ENCODE peak calls at places on chromosome 11, in four cellular contexts. F is K562, Q is GM12878, L is HepG2. J is an unnamed sample.

GRCh38 chr11:131710511-131710910 is 340.1 kb downstream of the NTM start:
- DNase-seq in Q (no peak), L (no peak), F (no peak), J (no peak)

GRCh38 chr11:10742460-10743208 is 8.4 kb upstream of the CTR9 start:
- DNase-seq in L (no peak), F (peak), Q (no peak), J (no peak)

GRCh38 chr11:876550-876949 is 33.9 kb downstream of the TSPAN4 start:
- DNase-seq in F (no peak), Q (no peak), L (no peak), J (no peak)

GRCh38 chr11:2745511-2745910 is 45.7 kb upstream of the KCNQ1OT1 start:
- DNase-seq in L (no peak), F (no peak), Q (no peak), J (no peak)

GRCh38 chr11:112345166-112345565 is 84.5 kb upstream of the PLET1 start:
- DNase-seq in F (no peak), L (no peak), Q (no peak), J (no peak)

GRCh38 chr11:3217751-3218482 is 696 bp downstream of the MRGPRG start:
- DNase-seq in Q (no peak), L (no peak), F (no peak), J (no peak)

GRCh38 chr11:134049303-134049702 is 19.6 kb upstream of the JAM3 start:
- DNase-seq in L (no peak), F (no peak), Q (no peak), J (no peak)

GRCh38 chr11:64918056-64918455 is 1.0 kb upstream of the ATG2A start:
- DNase-seq in L (peak), F (no peak), Q (no peak), J (no peak)

GRCh38 chr11:6353367-6353987 is 33.2 kb upstream of the CAVIN3 start:
- DNase-seq in L (peak), Q (peak), F (peak), J (peak)

GRCh38 chr11:44575288-44575672 is 9.8 kb downstream of the CD82 start:
- DNase-seq in F (no peak), L (no peak), Q (no peak), J (no peak)

GRCh38 chr11:107682182-107682971 is 29.5 kb downstream of the SLN start:
- DNase-seq in L (no peak), F (no peak), Q (no peak), J (no peak)

GRCh38 chr11:127451852-127452251 is 451.3 kb upstream of the KIRREL3 start:
- DNase-seq in Q (no peak), L (no peak), F (no peak), J (no peak)

GRCh38 chr11:115656684-115657083 is 152.5 kb upstream of the CADM1 start:
- DNase-seq in Q (no peak), L (peak), F (no peak), J (peak)

GRCh38 chr11:118915941-118916841 is 9.5 kb downstream of the BCL9L start:
- DNase-seq in L (no peak), F (no peak), Q (no peak), J (no peak)

GRCh38 chr11:429391-429790 is 12.4 kb downstream of the ANO9 start:
- DNase-seq in L (no peak), F (no peak), Q (no peak), J (no peak)

GRCh38 chr11:21289686-21290085 is 620.3 kb downstream of the NELL1 start:
- DNase-seq in Q (no peak), F (no peak), L (no peak), J (no peak)

GRCh38 chr11:103338621-103339484 is 229.6 kb downstream of the DYNC2H1 start:
- DNase-seq in Q (no peak), L (no peak), F (no peak), J (no peak)

GRCh38 chr11:32435511-32435946 is at the start of gene WT1:
- DNase-seq in F (peak), Q (no peak), L (no peak), J (peak)

GRCh38 chr11:120205596-120206161 is 5.2 kb upstream of the OAF start:
- DNase-seq in L (no peak), F (no peak), Q (no peak), J (no peak)

GRCh38 chr11:29957406-29957805 is 59.4 kb downstream of the KCNA4 start:
- DNase-seq in L (no peak), Q (no peak), F (no peak), J (no peak)

GRCh38 chr11:118605116-118605867 is 2.1 kb upstream of the PHLDB1 start:
- DNase-seq in Q (no peak), F (peak), L (peak), J (no peak)

GRCh38 chr11:1927151-1928037 is 7.9 kb downstream of the TNNT3 start:
- DNase-seq in Q (no peak), L (no peak), F (no peak), J (no peak)

GRCh38 chr11:129145276-129145675 is 46.8 kb downstream of the ARHGAP32 start:
- DNase-seq in F (no peak), L (no peak), Q (no peak), J (no peak)
- TF ChIP-seq RAD21 in F (no peak), L (no peak), Q (no peak), J (no peak)

GRCh38 chr11:73157141-73158010 is 15.3 kb upstream of the FCHSD2 start:
- DNase-seq in Q (no peak), L (peak), F (no peak), J (no peak)
- TF ChIP-seq CHD4 in Q (no peak), L (no peak), F (no peak), J (no peak)

DNA sequence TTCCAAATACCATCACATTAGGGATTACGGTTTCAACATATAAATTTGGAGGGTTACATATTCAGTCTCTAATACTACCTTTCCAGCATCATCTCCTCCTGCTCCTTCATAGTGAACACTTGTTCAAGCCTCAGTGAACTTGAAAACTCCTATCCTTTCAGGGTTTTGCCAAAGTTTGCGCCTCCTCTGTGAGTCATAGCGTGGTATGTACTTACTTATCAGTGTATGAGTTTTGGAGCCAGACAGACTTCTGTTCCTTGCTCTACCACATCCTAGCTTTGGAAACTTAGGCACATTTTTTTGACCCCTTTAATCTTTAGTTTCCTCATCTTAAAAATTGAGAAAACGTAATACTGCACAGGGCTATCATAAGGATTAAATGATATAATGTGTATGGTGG is 160.1 kb upstream of the ZC3H12C start:
- DNase-seq in F (peak), Q (no peak), L (no peak), J (no peak)
- TF ChIP-seq RAD21 in F (no peak), Q (no peak), L (no peak), J (no peak)

GRCh38 chr11:69444381-69445130 is 36.9 kb upstream of the LINC01488 start:
- DNase-seq in L (peak), Q (no peak), F (peak), J (no peak)

GRCh38 chr11:69443968-69444364 is 37.5 kb upstream of the LINC01488 start:
- DNase-seq in L (no peak), F (no peak), Q (no peak), J (no peak)

GRCh38 chr11:69443138-69443967 is 38.1 kb upstream of the LINC01488 start:
- DNase-seq in Q (peak), L (no peak), F (peak), J (peak)

GRCh38 chr11:69442012-69442806 is 39.3 kb upstream of the LINC01488 start:
- DNase-seq in F (no peak), Q (no peak), L (no peak), J (no peak)

DNA sequence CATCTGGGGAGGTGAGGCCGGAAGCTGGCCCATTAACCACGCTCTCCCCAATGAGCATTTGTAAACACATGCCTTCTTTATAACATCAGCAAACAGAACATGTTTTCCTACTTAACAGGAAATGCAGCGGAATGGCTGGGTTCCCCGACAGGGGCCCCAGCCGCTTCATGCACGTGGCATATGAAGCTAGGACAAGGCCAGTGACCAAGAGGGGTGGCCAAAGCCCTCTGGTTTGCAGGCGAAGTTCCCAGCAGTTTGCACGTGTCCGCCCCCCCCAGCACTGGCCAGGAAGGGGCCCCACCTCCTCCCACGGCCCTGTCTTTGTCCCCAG is 38.7 kb upstream of the LINC01488 start:
- DNase-seq in Q (no peak), L (peak), F (peak), J (no peak)
- TF ChIP-seq CHD4 in Q (no peak), L (no peak), F (no peak), J (no peak)

GRCh38 chr11:114172871-114173444 is 113.4 kb downstream of the ZBTB16 start:
- DNase-seq in L (no peak), F (no peak), Q (no peak), J (no peak)
- TF ChIP-seq RAD21 in L (no peak), F (no peak), Q (no peak), J (no peak)

GRCh38 chr11:12704049-12704448 is 29.8 kb downstream of the TEAD1 start:
- DNase-seq in L (no peak), F (no peak), Q (no peak), J (no peak)
- TF ChIP-seq CHD4 in L (no peak), F (no peak), Q (no peak), J (no peak)

DNA sequence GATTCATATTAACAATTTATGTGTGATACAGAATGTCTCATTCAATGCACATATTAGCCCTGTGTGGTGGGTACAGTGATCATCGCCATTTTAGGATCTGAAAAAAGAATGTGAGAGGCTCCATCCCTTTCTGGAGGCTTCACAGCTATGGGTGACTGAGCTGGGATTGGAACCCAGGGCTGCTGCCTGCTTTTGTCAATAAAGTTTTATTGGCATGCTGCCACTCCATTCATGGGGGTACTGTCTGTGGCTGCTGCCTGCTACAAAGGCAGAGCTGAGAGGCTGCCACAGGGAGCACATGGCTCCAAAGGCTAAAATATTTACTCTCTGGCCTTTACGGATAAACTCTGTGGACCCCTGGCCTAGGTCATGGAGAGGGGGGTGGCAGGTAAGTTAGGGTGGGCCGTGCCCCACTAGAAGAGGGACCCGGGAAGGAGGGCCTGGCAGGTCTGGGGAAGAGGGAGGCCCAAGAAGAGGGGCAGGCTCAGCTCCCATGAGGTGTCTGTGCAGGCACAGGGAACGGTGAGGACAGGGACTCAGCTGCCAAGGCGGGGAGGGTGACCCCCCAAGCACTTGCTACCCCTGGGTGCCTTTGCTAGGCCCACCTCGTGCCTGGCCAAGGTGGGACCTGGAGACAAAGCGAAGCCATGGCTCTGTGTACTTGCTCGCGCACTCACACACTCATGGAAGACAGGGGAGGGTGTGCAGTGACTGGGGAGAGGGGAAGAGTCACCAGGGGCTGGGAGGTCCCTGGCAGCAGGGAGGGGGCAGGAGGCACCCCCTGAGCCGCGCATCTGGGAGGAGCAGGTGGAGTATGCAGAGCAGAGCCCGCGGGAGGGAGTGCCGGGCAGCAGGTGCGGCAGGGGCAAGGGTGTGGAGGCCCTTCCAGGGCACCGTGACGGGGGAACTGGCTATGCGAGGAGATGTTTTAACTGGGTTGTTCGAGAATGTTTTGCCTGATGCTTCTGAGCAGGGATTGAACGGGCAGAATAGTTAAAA is 335.3 kb downstream of the CTTN start:
- DNase-seq in F (no peak), L (no peak), Q (no peak), J (no peak)
- TF ChIP-seq RAD21 in F (no peak), L (no peak), Q (no peak), J (no peak)